ENCODE peak calls at places on chromosome 11, in ten cellular contexts. One of them, this sample, is unnamed.

GRCh38 chr11:27660171-27660570 is 40.1 kb downstream of the BDNF start:
- DNase-seq in HCT116: no peak
- DNase-seq in GM12891: no peak
- DNase-seq in A549: no peak
- DNase-seq in stomach: no peak
- DNase-seq in uterus: no peak
- DNase-seq in transverse colon: no peak
- DNase-seq in suprapubic skin: no peak
- DNase-seq in K562: no peak
- DNase-seq in heart left ventricle: no peak
- DNase-seq in this sample: no peak

GRCh38 chr11:114397349-114397982 is 2.8 kb downstream of the C11orf71 start:
- DNase-seq in uterus: no peak
- DNase-seq in transverse colon: no peak
- DNase-seq in heart left ventricle: no peak
- DNase-seq in HCT116: no peak
- DNase-seq in stomach: no peak
- DNase-seq in K562: no peak
- DNase-seq in GM12891: no peak
- DNase-seq in suprapubic skin: no peak
- DNase-seq in A549: no peak
- DNase-seq in this sample: no peak

GRCh38 chr11:76788661-76789442 is 5.7 kb downstream of the TSKU start:
- DNase-seq in transverse colon: peak; percentile 90
- DNase-seq in A549: no peak
- DNase-seq in uterus: peak; percentile 26
- DNase-seq in GM12891: no peak
- DNase-seq in HCT116: peak; percentile 85
- DNase-seq in stomach: peak; percentile 89
- DNase-seq in K562: no peak
- DNase-seq in heart left ventricle: no peak
- DNase-seq in suprapubic skin: peak; percentile 82
- DNase-seq in this sample: no peak

GRCh38 chr11:11173316-11174025 is 179.6 kb downstream of the CSNK2A3 start:
- DNase-seq in HCT116: no peak
- DNase-seq in suprapubic skin: no peak
- DNase-seq in transverse colon: no peak
- DNase-seq in K562: no peak
- DNase-seq in heart left ventricle: no peak
- DNase-seq in uterus: no peak
- DNase-seq in GM12891: no peak
- DNase-seq in A549: no peak
- DNase-seq in stomach: no peak
- DNase-seq in this sample: no peak

GRCh38 chr11:100673063-100673462 is 14.0 kb upstream of the ARHGAP42 start:
- DNase-seq in HCT116: no peak
- DNase-seq in stomach: no peak
- DNase-seq in K562: no peak
- DNase-seq in heart left ventricle: no peak
- DNase-seq in suprapubic skin: no peak
- DNase-seq in uterus: no peak
- DNase-seq in A549: no peak
- DNase-seq in GM12891: no peak
- DNase-seq in transverse colon: no peak
- DNase-seq in this sample: no peak

GRCh38 chr11:33266418-33267215 is 9.4 kb downstream of the HIPK3 start:
- DNase-seq in uterus: peak; percentile 35
- DNase-seq in stomach: no peak
- DNase-seq in suprapubic skin: no peak
- DNase-seq in HCT116: no peak
- DNase-seq in K562: peak; percentile 31
- DNase-seq in transverse colon: no peak
- DNase-seq in heart left ventricle: no peak
- DNase-seq in A549: no peak
- DNase-seq in GM12891: no peak
- DNase-seq in this sample: peak; percentile 58

GRCh38 chr11:117259417-117259816 is 26.9 kb downstream of the RNF214 start:
- DNase-seq in heart left ventricle: no peak
- DNase-seq in uterus: no peak
- DNase-seq in A549: no peak
- DNase-seq in GM12891: no peak
- DNase-seq in stomach: no peak
- DNase-seq in K562: no peak
- DNase-seq in suprapubic skin: no peak
- DNase-seq in HCT116: no peak
- DNase-seq in transverse colon: no peak
- DNase-seq in this sample: no peak

GRCh38 chr11:120134106-120134930 is 3.6 kb downstream of the TRIM29 start:
- DNase-seq in K562: no peak
- DNase-seq in stomach: peak; percentile 9
- DNase-seq in suprapubic skin: peak; percentile 54
- DNase-seq in heart left ventricle: peak; percentile 1
- DNase-seq in GM12891: no peak
- DNase-seq in A549: no peak
- DNase-seq in transverse colon: peak; percentile 4
- DNase-seq in uterus: peak; percentile 2
- DNase-seq in HCT116: no peak
- DNase-seq in this sample: no peak

GRCh38 chr11:86058360-86058759 is 10.5 kb downstream of the PICALM start:
- DNase-seq in uterus: no peak
- DNase-seq in HCT116: no peak
- DNase-seq in stomach: no peak
- DNase-seq in K562: no peak
- DNase-seq in A549: no peak
- DNase-seq in transverse colon: no peak
- DNase-seq in suprapubic skin: no peak
- DNase-seq in GM12891: no peak
- DNase-seq in heart left ventricle: no peak
- DNase-seq in this sample: no peak

GRCh38 chr11:78295991-78296930 is 107.5 kb downstream of the USP35 start:
- DNase-seq in suprapubic skin: no peak
- DNase-seq in HCT116: no peak
- DNase-seq in K562: peak; percentile 74
- DNase-seq in transverse colon: no peak
- DNase-seq in GM12891: no peak
- DNase-seq in stomach: no peak
- DNase-seq in A549: no peak
- DNase-seq in uterus: no peak
- DNase-seq in heart left ventricle: no peak
- DNase-seq in this sample: no peak

GRCh38 chr11:25734592-25735211 is 597.2 kb upstream of the ANO3 start:
- DNase-seq in GM12891: no peak
- DNase-seq in transverse colon: no peak
- DNase-seq in uterus: no peak
- DNase-seq in heart left ventricle: no peak
- DNase-seq in stomach: no peak
- DNase-seq in HCT116: no peak
- DNase-seq in K562: no peak
- DNase-seq in A549: no peak
- DNase-seq in suprapubic skin: no peak
- DNase-seq in this sample: no peak

GRCh38 chr11:68461284-68461861 is 821 bp downstream of the PPP6R3 start:
- DNase-seq in K562: peak; percentile 68
- DNase-seq in transverse colon: no peak
- DNase-seq in heart left ventricle: no peak
- DNase-seq in GM12891: no peak
- DNase-seq in stomach: no peak
- DNase-seq in HCT116: no peak
- DNase-seq in suprapubic skin: no peak
- DNase-seq in A549: peak; percentile 43
- DNase-seq in uterus: no peak
- DNase-seq in this sample: peak; percentile 63

GRCh38 chr11:72703281-72704008 is 29.2 kb upstream of the PDE2A start:
- DNase-seq in A549: no peak
- DNase-seq in transverse colon: no peak
- DNase-seq in suprapubic skin: peak; percentile 74
- DNase-seq in heart left ventricle: peak; percentile 71
- DNase-seq in uterus: peak; percentile 87
- DNase-seq in stomach: no peak
- DNase-seq in HCT116: no peak
- DNase-seq in K562: no peak
- DNase-seq in GM12891: no peak
- DNase-seq in this sample: no peak

GRCh38 chr11:91946397-91947090 is 278.1 kb upstream of the FAT3 start:
- DNase-seq in suprapubic skin: no peak
- DNase-seq in A549: no peak
- DNase-seq in stomach: no peak
- DNase-seq in GM12891: no peak
- DNase-seq in HCT116: no peak
- DNase-seq in K562: no peak
- DNase-seq in heart left ventricle: no peak
- DNase-seq in uterus: no peak
- DNase-seq in transverse colon: no peak
- DNase-seq in this sample: no peak

GRCh38 chr11:12258451-12258850 is 118.9 kb upstream of the PARVA start:
- DNase-seq in HCT116: no peak
- DNase-seq in heart left ventricle: no peak
- DNase-seq in A549: peak; percentile 28
- DNase-seq in transverse colon: no peak
- DNase-seq in GM12891: no peak
- DNase-seq in suprapubic skin: no peak
- DNase-seq in stomach: no peak
- DNase-seq in uterus: no peak
- DNase-seq in K562: peak; percentile 48
- DNase-seq in this sample: no peak
- TF ChIP-seq POLR2A in HCT116: no peak
- TF ChIP-seq POLR2A in heart left ventricle: no peak
- TF ChIP-seq POLR2A in A549: no peak
- TF ChIP-seq POLR2A in transverse colon: no peak
- TF ChIP-seq POLR2A in GM12891: no peak
- TF ChIP-seq POLR2A in suprapubic skin: no peak
- TF ChIP-seq POLR2A in stomach: no peak
- TF ChIP-seq POLR2A in uterus: no peak
- TF ChIP-seq POLR2A in K562: no peak
- TF ChIP-seq POLR2A in this sample: no peak

GRCh38 chr11:46346886-46347636 is at the start of gene DGKZ:
- DNase-seq in uterus: peak; percentile 89
- DNase-seq in K562: peak; percentile 88
- DNase-seq in GM12891: peak; percentile 90
- DNase-seq in transverse colon: peak; percentile 90
- DNase-seq in stomach: peak; percentile 92
- DNase-seq in A549: peak; percentile 81
- DNase-seq in HCT116: peak; percentile 35
- DNase-seq in heart left ventricle: peak; percentile 88
- DNase-seq in suprapubic skin: peak; percentile 88
- DNase-seq in this sample: peak; percentile 97
- TF ChIP-seq POLR2A in uterus: peak; percentile 29
- TF ChIP-seq POLR2A in K562: no peak
- TF ChIP-seq POLR2A in GM12891: no peak
- TF ChIP-seq POLR2A in transverse colon: no peak
- TF ChIP-seq POLR2A in stomach: no peak
- TF ChIP-seq POLR2A in A549: peak; percentile 49
- TF ChIP-seq POLR2A in HCT116: peak; percentile 37
- TF ChIP-seq POLR2A in heart left ventricle: peak; percentile 65
- TF ChIP-seq POLR2A in suprapubic skin: no peak
- TF ChIP-seq POLR2A in this sample: no peak

GRCh38 chr11:118929496-118930151 is 3.9 kb upstream of the BCL9L start:
- DNase-seq in A549: peak; percentile 83
- DNase-seq in uterus: peak; percentile 91
- DNase-seq in HCT116: peak; percentile 89
- DNase-seq in heart left ventricle: peak; percentile 90
- DNase-seq in K562: peak; percentile 73
- DNase-seq in GM12891: no peak
- DNase-seq in suprapubic skin: peak; percentile 94
- DNase-seq in transverse colon: peak; percentile 91
- DNase-seq in stomach: peak; percentile 93
- DNase-seq in this sample: peak; percentile 49
- TF ChIP-seq POLR2A in A549: no peak
- TF ChIP-seq POLR2A in uterus: no peak
- TF ChIP-seq POLR2A in HCT116: no peak
- TF ChIP-seq POLR2A in heart left ventricle: no peak
- TF ChIP-seq POLR2A in K562: no peak
- TF ChIP-seq POLR2A in GM12891: no peak
- TF ChIP-seq POLR2A in suprapubic skin: no peak
- TF ChIP-seq POLR2A in transverse colon: peak; percentile 56
- TF ChIP-seq POLR2A in stomach: no peak
- TF ChIP-seq POLR2A in this sample: no peak

DNA sequence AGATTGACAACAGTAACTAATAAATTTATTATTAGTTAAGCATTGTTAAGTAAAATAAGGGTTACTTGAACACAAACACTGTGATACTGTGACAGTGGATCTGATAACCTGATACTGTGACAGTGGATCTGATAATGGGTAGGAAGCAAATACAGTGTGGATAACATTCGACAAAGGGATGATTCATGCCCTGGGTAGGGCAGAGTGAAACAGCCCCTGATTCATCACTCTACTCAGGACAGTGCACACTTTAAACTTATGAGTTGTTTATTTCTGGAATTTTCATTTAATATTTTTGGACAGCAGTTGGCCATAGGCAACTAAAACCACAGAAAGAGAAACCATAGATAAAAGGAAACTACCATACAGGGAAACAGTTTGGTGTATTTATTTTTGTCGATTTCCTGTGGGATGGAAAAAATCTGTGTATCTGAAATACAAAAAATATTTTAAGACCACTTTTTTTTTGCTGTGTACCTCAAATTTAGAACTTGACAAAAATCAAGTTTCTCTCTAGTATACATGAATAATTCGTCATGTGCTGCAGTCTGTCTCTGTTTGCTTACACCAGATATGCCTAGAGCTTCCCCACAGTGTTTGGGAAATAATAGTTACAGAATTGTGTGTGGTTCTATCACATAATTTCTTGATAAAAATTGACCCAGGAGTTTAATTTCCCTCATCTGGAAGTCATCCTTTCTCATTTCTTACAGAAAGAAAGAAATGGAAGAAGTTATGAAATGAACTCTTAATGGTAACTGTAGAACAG is 61.0 kb upstream of the CTSC start:
- DNase-seq in HCT116: peak; percentile 12
- DNase-seq in transverse colon: no peak
- DNase-seq in A549: peak; percentile 38
- DNase-seq in uterus: no peak
- DNase-seq in heart left ventricle: no peak
- DNase-seq in suprapubic skin: no peak
- DNase-seq in K562: peak; percentile 27
- DNase-seq in stomach: no peak
- DNase-seq in GM12891: no peak
- DNase-seq in this sample: no peak
- TF ChIP-seq POLR2A in HCT116: no peak
- TF ChIP-seq POLR2A in transverse colon: no peak
- TF ChIP-seq POLR2A in A549: no peak
- TF ChIP-seq POLR2A in uterus: no peak
- TF ChIP-seq POLR2A in heart left ventricle: no peak
- TF ChIP-seq POLR2A in suprapubic skin: no peak
- TF ChIP-seq POLR2A in K562: no peak
- TF ChIP-seq POLR2A in stomach: no peak
- TF ChIP-seq POLR2A in GM12891: no peak
- TF ChIP-seq POLR2A in this sample: no peak